ENCODE peak calls at places on chromosomes 13 and 19, in four cellular contexts. M is IMR-90, A is A549, E is stomach. P is an unnamed sample.

GRCh38 chr13:44726777-44727176 is 150.6 kb upstream of the TSC22D1 start:
- DNase-seq in A (no peak), M (no peak), E (no peak), P (no peak)

GRCh38 chr19:5801796-5802616 is 2.9 kb upstream of the NRTN start:
- DNase-seq in M (peak), E (no peak), A (peak), P (no peak)

GRCh38 chr13:59103004-59103768 is 1060.5 kb downstream of the DIAPH3 start:
- DNase-seq in A (no peak), E (no peak), M (peak), P (no peak)

GRCh38 chr19:38975861-38976271 is 324 bp upstream of the FBXO17 start:
- DNase-seq in M (peak), A (peak), E (no peak), P (peak)

GRCh38 chr19:7507884-7508283 is 8.0 kb upstream of the ZNF358 start:
- DNase-seq in E (peak), M (peak), A (peak), P (peak)

GRCh38 chr19:48672994-48673393 is at the start of gene NTN5:
- DNase-seq in A (no peak), M (no peak), E (no peak), P (no peak)

GRCh38 chr19:18939922-18940775 is 868 bp downstream of the HOMER3 start:
- DNase-seq in E (peak), M (peak), A (no peak), P (peak)

GRCh38 chr13:104750377-104750776 is 1684.2 kb upstream of the SLC10A2 start:
- DNase-seq in M (no peak), A (no peak), E (no peak), P (peak)

GRCh38 chr13:34816118-34816517 is 126.0 kb upstream of the NBEA start:
- DNase-seq in A (no peak), E (no peak), M (no peak), P (no peak)

GRCh38 chr13:78022164-78022877 is 103.7 kb upstream of the EDNRB start:
- DNase-seq in E (peak), M (peak), A (no peak), P (peak)

GRCh38 chr13:71949441-71949840 is 82.4 kb upstream of the DACH1 start:
- DNase-seq in A (no peak), M (no peak), E (no peak), P (no peak)

GRCh38 chr19:55646889-55647731 is 902 bp upstream of the CCDC106 start:
- DNase-seq in A (no peak), M (no peak), E (no peak), P (no peak)

GRCh38 chr13:45220403-45220802 is 19.6 kb upstream of the KCTD4 start:
- DNase-seq in A (no peak), M (no peak), E (no peak), P (no peak)

GRCh38 chr13:28117689-28118377 is 17.5 kb upstream of the FLT3 start:
- DNase-seq in E (peak), M (no peak), A (no peak), P (no peak)

GRCh38 chr19:52922841-52923781 is at the start of gene ZNF888:
- DNase-seq in E (peak), M (peak), A (no peak), P (peak)

GRCh38 chr19:4365341-4365740 is 22.0 kb downstream of the MPND start:
- DNase-seq in M (no peak), A (no peak), E (peak), P (no peak)

GRCh38 chr19:4362871-4363545 is 19.6 kb downstream of the MPND start:
- DNase-seq in A (peak), E (no peak), M (no peak), P (no peak)

GRCh38 chr19:4365791-4366665 is 22.7 kb downstream of the MPND start:
- DNase-seq in E (no peak), M (no peak), A (no peak), P (no peak)

GRCh38 chr19:4362038-4362828 is 18.9 kb downstream of the MPND start:
- DNase-seq in M (no peak), E (no peak), A (no peak), P (no peak)

DNA sequence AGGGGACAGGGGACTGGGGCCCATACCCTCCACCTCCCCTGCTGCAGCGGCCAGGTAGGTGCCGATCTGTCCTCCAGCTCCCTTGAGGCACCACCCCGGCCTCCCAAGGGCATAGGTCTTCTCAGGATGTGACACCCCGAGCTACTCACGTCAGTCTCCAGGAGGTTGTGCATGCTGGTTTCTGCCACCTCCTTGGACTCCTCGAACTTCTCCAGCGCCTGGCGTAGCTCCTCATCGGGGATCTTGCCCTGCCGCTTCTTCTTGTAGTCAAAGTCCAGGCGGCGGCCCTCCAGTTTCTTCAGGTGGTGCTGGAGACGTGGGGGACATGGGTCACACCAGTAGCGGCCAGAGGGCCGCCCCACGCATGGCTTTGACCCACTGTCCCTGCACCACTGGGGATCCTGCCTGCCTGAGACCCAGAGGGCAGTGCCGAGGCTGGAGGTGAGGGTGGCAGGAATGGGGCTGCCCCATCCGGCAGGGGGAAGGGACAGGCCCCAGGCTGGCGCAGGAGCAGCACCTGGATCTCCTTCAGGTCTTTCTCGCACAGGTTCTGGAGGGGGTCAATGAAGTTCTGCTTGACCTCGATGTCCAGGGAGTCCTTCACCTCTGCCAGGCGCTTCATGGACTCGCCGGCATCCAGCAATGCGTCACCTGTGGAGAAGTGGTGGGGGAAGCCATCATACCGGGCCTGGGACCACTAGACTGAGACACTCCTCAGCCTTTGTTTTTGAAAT is 20.4 kb downstream of the MPND start:
- DNase-seq in A (no peak), M (no peak), E (no peak), P (no peak)
- TF ChIP-seq POLR2A in A (no peak), M (no peak), E (no peak), P (no peak)

GRCh38 chr13:30396434-30397075 is 25.7 kb upstream of the UBE2L5 start:
- DNase-seq in M (peak), A (no peak), E (no peak), P (no peak)

GRCh38 chr13:30394798-30395191 is 27.5 kb upstream of the UBE2L5 start:
- DNase-seq in M (peak), A (no peak), E (no peak), P (no peak)

GRCh38 chr13:30398601-30399072 is 23.7 kb upstream of the UBE2L5 start:
- DNase-seq in A (no peak), M (peak), E (no peak), P (no peak)

GRCh38 chr13:30400376-30400775 is 21.9 kb upstream of the UBE2L5 start:
- DNase-seq in M (no peak), A (no peak), E (no peak), P (no peak)

DNA sequence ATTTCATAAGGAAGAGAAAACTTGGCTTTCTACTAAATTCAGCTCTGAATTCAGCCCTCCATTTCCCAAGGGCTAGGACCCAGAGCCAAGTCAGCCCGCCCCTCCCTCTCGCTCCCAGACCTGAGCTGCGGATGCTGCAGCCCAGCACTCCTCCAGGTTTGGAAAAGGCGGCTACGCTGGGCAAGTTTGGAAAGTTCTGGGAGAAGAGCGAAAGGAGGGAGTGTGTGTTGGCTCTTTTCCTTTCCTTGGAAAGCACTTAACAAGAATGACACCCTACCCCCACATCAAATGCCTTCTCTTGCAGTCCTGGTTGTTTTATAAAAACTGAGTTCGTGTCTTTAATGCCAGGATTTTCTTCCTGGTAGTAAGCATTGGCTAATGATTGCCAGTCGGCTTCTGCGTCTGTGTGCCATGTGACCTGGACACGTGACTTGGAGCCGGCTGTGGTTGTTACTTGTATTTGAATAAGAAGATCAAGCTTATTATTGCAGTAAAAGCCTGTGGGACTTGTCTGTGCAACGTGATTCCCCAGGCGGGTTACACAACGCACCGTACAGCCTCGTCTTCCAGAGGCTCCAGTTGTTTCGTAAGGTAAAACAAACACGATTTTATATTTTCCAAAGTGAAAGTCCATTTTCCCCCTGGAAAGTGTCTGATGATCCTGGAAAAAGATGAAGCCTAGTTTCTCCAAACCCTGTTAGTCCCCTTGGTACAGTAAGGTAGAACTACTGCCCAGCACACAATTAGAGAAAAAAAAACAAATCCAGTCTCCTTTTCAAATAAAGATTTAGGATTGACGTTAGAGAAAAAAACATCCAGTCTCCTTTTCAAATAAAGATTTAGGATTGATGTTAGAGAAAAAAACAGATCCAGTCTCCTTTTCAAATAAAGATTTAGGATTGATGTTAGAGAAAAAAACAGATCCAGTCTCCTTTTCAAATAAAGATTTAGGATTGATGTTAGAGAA is 26.8 kb upstream of the UBE2L5 start:
- DNase-seq in E (peak), A (peak), M (peak), P (peak)
- TF ChIP-seq POLR2A in E (no peak), A (no peak), M (no peak), P (peak)

GRCh38 chr19:40920300-40921004 is 38.4 kb upstream of the CYP2A7 start:
- DNase-seq in E (no peak), A (no peak), M (no peak), P (no peak)
- TF ChIP-seq POLR2A in E (no peak), A (no peak), M (no peak), P (no peak)

DNA sequence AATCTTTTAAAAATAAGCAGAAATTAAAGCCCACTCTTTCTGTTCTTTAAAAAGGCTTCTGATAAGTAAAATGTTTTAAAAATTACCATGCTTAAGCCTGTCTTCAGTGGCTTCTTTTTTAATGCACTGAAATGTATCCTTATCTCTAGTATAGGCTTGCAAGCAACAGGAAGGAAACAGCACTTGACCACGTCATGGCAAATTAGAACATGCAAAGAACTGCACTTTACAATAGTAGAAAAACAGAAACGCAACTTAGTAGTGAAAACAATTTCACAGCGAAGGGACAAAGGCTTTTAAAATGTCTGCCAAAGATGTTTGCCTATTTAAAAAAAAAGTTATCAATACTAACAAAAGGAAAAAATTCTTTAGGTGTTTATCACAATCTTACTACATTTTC is 36.3 kb downstream of the ELF1 start:
- DNase-seq in A (no peak), E (no peak), M (peak), P (no peak)
- TF ChIP-seq POLR2A in A (no peak), E (no peak), M (no peak), P (no peak)

GRCh38 chr13:113969973-113970611 is 3.8 kb downstream of the C13orf46 start:
- DNase-seq in M (no peak), E (peak), A (no peak), P (no peak)
- TF ChIP-seq POLR2A in M (no peak), E (no peak), A (no peak), P (no peak)

GRCh38 chr19:28468701-28469459 is 744.1 kb downstream of the UQCRFS1 start:
- DNase-seq in M (no peak), E (no peak), A (no peak), P (peak)

GRCh38 chr19:28475525-28475924 is 737.4 kb downstream of the UQCRFS1 start:
- DNase-seq in M (no peak), A (no peak), E (no peak), P (no peak)

GRCh38 chr19:28472843-28473242 is 740.1 kb downstream of the UQCRFS1 start:
- DNase-seq in A (no peak), M (no peak), E (peak), P (no peak)

GRCh38 chr19:28469544-28469943 is 743.4 kb downstream of the UQCRFS1 start:
- DNase-seq in E (no peak), A (no peak), M (no peak), P (no peak)

GRCh38 chr19:28472111-28472510 is 740.8 kb downstream of the UQCRFS1 start:
- DNase-seq in E (no peak), A (no peak), M (no peak), P (no peak)
- TF ChIP-seq POLR2A in E (no peak), A (no peak), M (no peak), P (no peak)

GRCh38 chr19:15378529-15379082 is 981 bp downstream of the AKAP8 start:
- DNase-seq in A (peak), M (peak), E (peak), P (peak)
- TF ChIP-seq POLR2A in A (no peak), M (no peak), E (no peak), P (no peak)